ENCODE peak calls at places on chromosomes 1 and 21, in ten cellular contexts. B, Y, S, R, H, V, I, U, K and T are unnamed samples.

GRCh38 chr1:1540015-1540816 is at the start of gene TMEM240:
- DNase-seq in B (peak), Y (peak), S (peak), R (peak), H (peak), V (peak), I (peak), U (peak), K (peak), T (peak)

GRCh38 chr1:156448134-156448967 is 52.2 kb downstream of the MEF2D start:
- DNase-seq in B (no peak), Y (no peak), S (no peak), R (no peak), H (no peak), V (no peak), I (no peak), U (no peak), K (no peak), T (no peak)

GRCh38 chr1:68117416-68117815 is 67.0 kb upstream of the DIRAS3 start:
- DNase-seq in B (no peak), Y (no peak), S (no peak), R (no peak), H (no peak), V (no peak), I (no peak), U (no peak), K (no peak), T (no peak)

GRCh38 chr1:20184997-20185833 is 681 bp upstream of the UBXN10 start:
- DNase-seq in B (no peak), Y (no peak), S (no peak), R (no peak), H (peak), V (no peak), I (no peak), U (no peak), K (no peak), T (no peak)

GRCh38 chr1:66917476-66917875 is 7.2 kb downstream of the DNAI4 start:
- DNase-seq in B (no peak), Y (no peak), S (no peak), R (no peak), H (no peak), V (no peak), I (no peak), U (no peak), K (no peak), T (no peak)

GRCh38 chr1:36408479-36408878 is 10.8 kb upstream of the LSM10 start:
- DNase-seq in B (no peak), Y (no peak), S (no peak), R (no peak), H (no peak), V (no peak), I (no peak), U (peak), K (no peak), T (no peak)

GRCh38 chr1:241275226-241275625 is 81.8 kb downstream of the RGS7 start:
- DNase-seq in B (no peak), Y (no peak), S (no peak), R (no peak), H (no peak), V (no peak), I (no peak), U (no peak), K (no peak), T (no peak)

GRCh38 chr1:172154571-172154970 is 265.9 kb upstream of the C1orf105 start:
- DNase-seq in B (no peak), Y (peak), S (peak), R (no peak), H (no peak), V (no peak), I (no peak), U (peak), K (no peak), T (no peak)

GRCh38 chr1:159015440-159015909 is 5.8 kb downstream of the IFI16 start:
- DNase-seq in B (peak), Y (peak), S (peak), R (no peak), H (peak), V (peak), I (peak), U (peak), K (peak), T (peak)

GRCh38 chr21:28111151-28111619 is 881.5 kb downstream of the LTN1 start:
- DNase-seq in B (peak), Y (peak), S (no peak), R (no peak), H (no peak), V (no peak), I (no peak), U (peak), K (peak), T (no peak)

GRCh38 chr1:158941317-158941716 is 10.0 kb downstream of the PYHIN1 start:
- DNase-seq in B (no peak), Y (no peak), S (no peak), R (no peak), H (no peak), V (no peak), I (no peak), U (no peak), K (no peak), T (no peak)

GRCh38 chr1:171707583-171707982 is 34.3 kb downstream of the VAMP4 start:
- DNase-seq in B (no peak), Y (peak), S (no peak), R (no peak), H (no peak), V (no peak), I (no peak), U (no peak), K (no peak), T (no peak)

GRCh38 chr1:174160603-174161002 is 1.3 kb downstream of the RABGAP1L start:
- DNase-seq in B (no peak), Y (no peak), S (no peak), R (no peak), H (no peak), V (no peak), I (no peak), U (no peak), K (no peak), T (no peak)

GRCh38 chr1:234562336-234562735 is 47.6 kb downstream of the IRF2BP2 start:
- DNase-seq in B (no peak), Y (no peak), S (no peak), R (no peak), H (no peak), V (no peak), I (no peak), U (no peak), K (no peak), T (no peak)

GRCh38 chr21:26842976-26843911 is 2.0 kb downstream of the ADAMTS1 start:
- DNase-seq in B (peak), Y (peak), S (no peak), R (peak), H (no peak), V (peak), I (no peak), U (peak), K (peak), T (peak)

GRCh38 chr21:44802396-44803153 is 955 bp upstream of the UBE2G2 start:
- DNase-seq in B (no peak), Y (peak), S (peak), R (no peak), H (no peak), V (no peak), I (no peak), U (no peak), K (no peak), T (no peak)

GRCh38 chr1:70930062-70930461 is 117.6 kb downstream of the PTGER3 start:
- DNase-seq in B (no peak), Y (no peak), S (no peak), R (no peak), H (no peak), V (no peak), I (no peak), U (no peak), K (no peak), T (no peak)

GRCh38 chr1:38152351-38153082 is 105.9 kb upstream of the POU3F1 start:
- DNase-seq in B (no peak), Y (no peak), S (peak), R (no peak), H (no peak), V (no peak), I (no peak), U (no peak), K (no peak), T (no peak)

GRCh38 chr1:245363821-245364220 is 209.0 kb downstream of the KIF26B start:
- DNase-seq in B (no peak), Y (no peak), S (no peak), R (no peak), H (no peak), V (no peak), I (no peak), U (no peak), K (no peak), T (no peak)

GRCh38 chr21:46150491-46151121 is 4.8 kb downstream of the FTCD start:
- DNase-seq in B (no peak), Y (no peak), S (no peak), R (no peak), H (no peak), V (no peak), I (no peak), U (no peak), K (peak), T (peak)

GRCh38 chr1:32200226-32201010 is at the start of gene CCDC28B:
- DNase-seq in B (peak), Y (peak), S (peak), R (no peak), H (no peak), V (peak), I (peak), U (peak), K (peak), T (peak)

GRCh38 chr1:96845464-96845863 is 123.9 kb downstream of the PTBP2 start:
- DNase-seq in B (peak), Y (peak), S (peak), R (no peak), H (peak), V (peak), I (peak), U (no peak), K (no peak), T (no peak)

GRCh38 chr1:18636762-18637552 is 6.3 kb downstream of the PAX7 start:
- DNase-seq in B (no peak), Y (no peak), S (no peak), R (no peak), H (no peak), V (no peak), I (no peak), U (no peak), K (no peak), T (no peak)

GRCh38 chr1:203536575-203536974 is 42.6 kb downstream of the OPTC start:
- DNase-seq in B (no peak), Y (peak), S (no peak), R (no peak), H (no peak), V (no peak), I (no peak), U (peak), K (no peak), T (peak)

GRCh38 chr1:26539722-26540121 is 10.2 kb downstream of the RPS6KA1 start:
- DNase-seq in B (no peak), Y (no peak), S (no peak), R (no peak), H (no peak), V (no peak), I (no peak), U (peak), K (no peak), T (no peak)

GRCh38 chr1:204131978-204132377 is 19.9 kb downstream of the ETNK2 start:
- DNase-seq in B (no peak), Y (no peak), S (no peak), R (no peak), H (no peak), V (no peak), I (no peak), U (no peak), K (no peak), T (no peak)

GRCh38 chr1:205983925-205984725 is 19.1 kb downstream of the RAB7B start:
- DNase-seq in B (peak), Y (peak), S (peak), R (peak), H (no peak), V (peak), I (peak), U (peak), K (peak), T (peak)

GRCh38 chr1:60655799-60656355 is 426.5 kb upstream of the NFIA start:
- DNase-seq in B (no peak), Y (no peak), S (no peak), R (no peak), H (no peak), V (no peak), I (no peak), U (no peak), K (no peak), T (no peak)

GRCh38 chr21:46662367-46662654 is 26.8 kb downstream of the PRMT2 start:
- DNase-seq in B (no peak), Y (no peak), S (no peak), R (no peak), H (no peak), V (no peak), I (no peak), U (no peak), K (no peak), T (no peak)

GRCh38 chr1:67642694-67643093 is 42.3 kb upstream of the GADD45A start:
- DNase-seq in B (no peak), Y (peak), S (no peak), R (no peak), H (no peak), V (no peak), I (no peak), U (peak), K (no peak), T (no peak)

GRCh38 chr1:182101415-182102041 is 40.0 kb upstream of the ZNF648 start:
- DNase-seq in B (peak), Y (no peak), S (no peak), R (peak), H (no peak), V (no peak), I (no peak), U (no peak), K (no peak), T (no peak)